ENCODE peak calls at places on chromosomes 5 and 9, in eight cellular contexts. Q, Y, C, J, U, I, O and L are unnamed samples.

GRCh38 chr5:67182406-67182805 is 14.2 kb downstream of the CD180 start:
- DNase-seq in Q (no peak), Y (no peak), C (no peak), J (peak), U (peak), I (no peak), O (no peak), L (no peak)

GRCh38 chr5:14165375-14166091 is 22.4 kb downstream of the TRIO start:
- DNase-seq in Q (peak), Y (peak), C (no peak), J (no peak), U (peak), I (no peak), O (no peak), L (no peak)

GRCh38 chr9:129761293-129761900 is 8.6 kb upstream of the PTGES start:
- DNase-seq in Q (no peak), Y (no peak), C (no peak), J (peak), U (peak), I (no peak), O (no peak), L (no peak)

GRCh38 chr5:167822241-167822640 is 469.2 kb upstream of the WWC1 start:
- DNase-seq in Q (no peak), Y (no peak), C (no peak), J (no peak), U (no peak), I (no peak), O (no peak), L (no peak)

GRCh38 chr5:38672059-38672791 is 115.8 kb upstream of the LIFR start:
- DNase-seq in Q (peak), Y (peak), C (no peak), J (no peak), U (peak), I (no peak), O (no peak), L (no peak)

GRCh38 chr9:6788175-6789016 is 30.6 kb downstream of the KDM4C start:
- DNase-seq in Q (peak), Y (peak), C (peak), J (no peak), U (peak), I (no peak), O (no peak), L (no peak)

GRCh38 chr5:64831996-64832395 is 63.3 kb downstream of the CWC27 start:
- DNase-seq in Q (no peak), Y (no peak), C (no peak), J (no peak), U (no peak), I (no peak), O (no peak), L (no peak)

GRCh38 chr5:14143843-14144585 is 872 bp downstream of the TRIO start:
- DNase-seq in Q (peak), Y (no peak), C (peak), J (peak), U (no peak), I (no peak), O (peak), L (peak)

GRCh38 chr5:65163698-65164097 is 318.0 kb downstream of the ADAMTS6 start:
- DNase-seq in Q (peak), Y (no peak), C (no peak), J (no peak), U (no peak), I (no peak), O (no peak), L (no peak)

DNA sequence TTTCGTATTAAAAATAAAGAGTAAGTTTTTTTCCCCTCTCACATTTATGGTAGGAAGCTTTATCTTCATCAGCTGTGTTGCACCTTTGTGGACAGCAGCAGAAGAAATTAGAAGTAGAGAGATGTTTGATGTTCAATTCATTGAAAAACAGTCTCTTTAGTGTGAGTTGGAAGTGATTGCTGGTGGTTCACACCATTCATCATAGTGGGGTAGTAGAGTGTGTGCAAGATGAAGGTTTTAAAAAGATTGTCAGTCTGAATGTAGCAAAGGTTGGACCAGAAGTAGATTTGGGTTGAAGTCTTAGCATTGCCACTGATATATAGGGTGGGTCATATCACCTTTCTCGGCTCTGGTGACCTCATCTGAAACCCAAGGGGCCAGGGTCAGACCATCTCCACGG is 10.4 kb downstream of the ARHGEF28 start:
- DNase-seq in Q (no peak), Y (no peak), C (no peak), J (no peak), U (no peak), I (no peak), O (no peak), L (no peak)
- TF ChIP-seq CTCF in Q (no peak), Y (no peak), C (no peak), J (no peak), U (no peak), I (no peak), O (no peak), L (no peak)

GRCh38 chr5:6584101-6584645 is 48.7 kb downstream of the NSUN2 start:
- DNase-seq in Q (no peak), Y (no peak), C (no peak), J (no peak), U (no peak), I (no peak), O (no peak), L (no peak)

GRCh38 chr5:6581090-6581489 is 51.8 kb downstream of the NSUN2 start:
- DNase-seq in Q (no peak), Y (no peak), C (no peak), J (no peak), U (no peak), I (no peak), O (no peak), L (no peak)

GRCh38 chr5:6583049-6583880 is 49.6 kb downstream of the NSUN2 start:
- DNase-seq in Q (no peak), Y (peak), C (peak), J (peak), U (peak), I (no peak), O (no peak), L (no peak)

GRCh38 chr5:6581559-6582426 is 51.1 kb downstream of the NSUN2 start:
- DNase-seq in Q (no peak), Y (no peak), C (no peak), J (no peak), U (peak), I (no peak), O (no peak), L (no peak)

DNA sequence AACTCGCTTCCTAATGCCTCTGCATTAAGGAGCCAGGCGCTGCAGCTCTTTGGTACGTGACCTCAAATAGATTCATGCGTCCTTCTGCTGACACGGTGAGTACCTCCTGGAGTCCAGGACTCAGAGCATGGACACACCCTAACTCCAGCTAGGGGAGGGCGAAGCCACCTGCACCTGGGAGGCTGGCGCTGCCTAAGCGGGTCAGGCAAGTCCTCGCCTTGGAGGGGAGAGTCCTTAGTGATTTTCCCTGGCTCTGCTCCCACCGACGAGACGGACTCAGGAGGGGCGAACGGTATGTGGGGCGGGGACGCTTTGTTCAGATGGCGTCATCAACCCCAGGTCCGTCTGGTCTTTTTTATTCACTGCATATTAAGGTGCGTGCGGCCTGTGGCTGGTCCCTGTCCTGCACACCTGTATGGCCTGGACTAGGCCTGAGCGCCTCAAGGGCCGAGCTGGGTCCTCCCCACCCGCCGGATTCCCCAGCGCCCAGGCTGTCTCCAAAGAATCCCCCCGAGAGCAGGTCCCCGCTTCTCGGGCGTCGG is 50.3 kb downstream of the NSUN2 start:
- DNase-seq in Q (no peak), Y (no peak), C (no peak), J (no peak), U (no peak), I (no peak), O (no peak), L (no peak)
- TF ChIP-seq CTCF in Q (no peak), Y (no peak), C (no peak), J (no peak), U (no peak), I (no peak), O (no peak), L (no peak)

GRCh38 chr9:132422574-132422973 is 12.6 kb downstream of the CFAP77 start:
- DNase-seq in Q (no peak), Y (no peak), C (no peak), J (no peak), U (no peak), I (no peak), O (no peak), L (no peak)
- TF ChIP-seq CTCF in Q (no peak), Y (no peak), C (no peak), J (no peak), U (no peak), I (no peak), O (no peak), L (no peak)

GRCh38 chr9:93587284-93587650 is 10.9 kb downstream of the PHF2 start:
- DNase-seq in Q (no peak), Y (no peak), C (no peak), J (no peak), U (no peak), I (no peak), O (no peak), L (no peak)

GRCh38 chr9:93588641-93589609 is 12.5 kb downstream of the PHF2 start:
- DNase-seq in Q (no peak), Y (no peak), C (no peak), J (no peak), U (no peak), I (no peak), O (no peak), L (no peak)

GRCh38 chr9:93589688-93590087 is 13.3 kb downstream of the PHF2 start:
- DNase-seq in Q (no peak), Y (no peak), C (no peak), J (no peak), U (no peak), I (no peak), O (no peak), L (no peak)

GRCh38 chr9:93586290-93587057 is 10.1 kb downstream of the PHF2 start:
- DNase-seq in Q (no peak), Y (no peak), C (no peak), J (peak), U (no peak), I (no peak), O (no peak), L (no peak)

GRCh38 chr9:93587651-93588347 is 11.4 kb downstream of the PHF2 start:
- DNase-seq in Q (no peak), Y (no peak), C (peak), J (no peak), U (no peak), I (no peak), O (no peak), L (no peak)
- TF ChIP-seq CTCF in Q (peak), Y (no peak), C (no peak), J (peak), U (peak), I (no peak), O (no peak), L (no peak)